ENCODE peak calls at places on chromosomes 6 and 20, in ten cellular contexts. One of them, this sample, is unnamed.

GRCh38 chr6:81572020-81572419 is 180.5 kb downstream of the TENT5A start:
- DNase-seq in testis: no peak
- DNase-seq in right lobe of liver: no peak
- DNase-seq in naive thymus-derived CD4-positive, alpha-beta T cell: no peak
- DNase-seq in thoracic aorta: no peak
- DNase-seq in Panc1: no peak
- DNase-seq in GM23338: no peak
- DNase-seq in tibial artery: no peak
- DNase-seq in SK-N-SH: no peak
- DNase-seq in A549: no peak
- DNase-seq in this sample: no peak

GRCh38 chr6:148179786-148180185 is 162.9 kb upstream of the SASH1 start:
- DNase-seq in testis: peak; percentile 33
- DNase-seq in right lobe of liver: no peak
- DNase-seq in naive thymus-derived CD4-positive, alpha-beta T cell: no peak
- DNase-seq in thoracic aorta: no peak
- DNase-seq in Panc1: no peak
- DNase-seq in GM23338: peak; percentile 64
- DNase-seq in tibial artery: no peak
- DNase-seq in SK-N-SH: no peak
- DNase-seq in A549: peak; percentile 44
- DNase-seq in this sample: peak; percentile 70

GRCh38 chr20:3685341-3685740 is 3.5 kb upstream of the ADAM33 start:
- DNase-seq in testis: no peak
- DNase-seq in right lobe of liver: no peak
- DNase-seq in naive thymus-derived CD4-positive, alpha-beta T cell: no peak
- DNase-seq in thoracic aorta: no peak
- DNase-seq in Panc1: no peak
- DNase-seq in GM23338: no peak
- DNase-seq in tibial artery: no peak
- DNase-seq in SK-N-SH: no peak
- DNase-seq in A549: no peak
- DNase-seq in this sample: no peak

GRCh38 chr6:89745096-89745495 is 74.5 kb downstream of the MDN1 start:
- DNase-seq in testis: no peak
- DNase-seq in right lobe of liver: no peak
- DNase-seq in naive thymus-derived CD4-positive, alpha-beta T cell: no peak
- DNase-seq in thoracic aorta: no peak
- DNase-seq in Panc1: no peak
- DNase-seq in GM23338: no peak
- DNase-seq in tibial artery: no peak
- DNase-seq in SK-N-SH: no peak
- DNase-seq in A549: no peak
- DNase-seq in this sample: no peak

GRCh38 chr6:134081506-134081905 is 29.1 kb upstream of the SLC2A12 start:
- DNase-seq in testis: no peak
- DNase-seq in right lobe of liver: no peak
- DNase-seq in naive thymus-derived CD4-positive, alpha-beta T cell: no peak
- DNase-seq in thoracic aorta: no peak
- DNase-seq in Panc1: no peak
- DNase-seq in GM23338: no peak
- DNase-seq in tibial artery: no peak
- DNase-seq in SK-N-SH: no peak
- DNase-seq in A549: no peak
- DNase-seq in this sample: no peak

GRCh38 chr20:63578224-63579016 is 4.4 kb upstream of the HELZ2 start:
- DNase-seq in testis: no peak
- DNase-seq in right lobe of liver: no peak
- DNase-seq in naive thymus-derived CD4-positive, alpha-beta T cell: no peak
- DNase-seq in thoracic aorta: no peak
- DNase-seq in Panc1: no peak
- DNase-seq in GM23338: no peak
- DNase-seq in tibial artery: no peak
- DNase-seq in SK-N-SH: no peak
- DNase-seq in A549: no peak
- DNase-seq in this sample: no peak

GRCh38 chr6:722077-722524 is 29.2 kb upstream of the EXOC2 start:
- DNase-seq in testis: peak; percentile 87
- DNase-seq in right lobe of liver: peak; percentile 73
- DNase-seq in naive thymus-derived CD4-positive, alpha-beta T cell: peak; percentile 68
- DNase-seq in thoracic aorta: peak; percentile 12
- DNase-seq in Panc1: peak; percentile 50
- DNase-seq in GM23338: peak; percentile 95
- DNase-seq in tibial artery: peak; percentile 79
- DNase-seq in SK-N-SH: peak; percentile 71
- DNase-seq in A549: peak; percentile 79
- DNase-seq in this sample: peak; percentile 50

GRCh38 chr6:137821486-137821885 is 45.6 kb upstream of the TNFAIP3 start:
- DNase-seq in testis: no peak
- DNase-seq in right lobe of liver: no peak
- DNase-seq in naive thymus-derived CD4-positive, alpha-beta T cell: no peak
- DNase-seq in thoracic aorta: no peak
- DNase-seq in Panc1: no peak
- DNase-seq in GM23338: no peak
- DNase-seq in tibial artery: no peak
- DNase-seq in SK-N-SH: no peak
- DNase-seq in A549: no peak
- DNase-seq in this sample: no peak

GRCh38 chr6:11851405-11851804 is 72.8 kb upstream of the ADTRP start:
- DNase-seq in testis: no peak
- DNase-seq in right lobe of liver: no peak
- DNase-seq in naive thymus-derived CD4-positive, alpha-beta T cell: no peak
- DNase-seq in thoracic aorta: no peak
- DNase-seq in Panc1: no peak
- DNase-seq in GM23338: no peak
- DNase-seq in tibial artery: no peak
- DNase-seq in SK-N-SH: no peak
- DNase-seq in A549: peak; percentile 38
- DNase-seq in this sample: no peak

GRCh38 chr6:40044196-40044595 is 109.9 kb upstream of the MOCS1 start:
- DNase-seq in testis: no peak
- DNase-seq in right lobe of liver: no peak
- DNase-seq in naive thymus-derived CD4-positive, alpha-beta T cell: no peak
- DNase-seq in thoracic aorta: no peak
- DNase-seq in Panc1: no peak
- DNase-seq in GM23338: no peak
- DNase-seq in tibial artery: no peak
- DNase-seq in SK-N-SH: no peak
- DNase-seq in A549: no peak
- DNase-seq in this sample: no peak

GRCh38 chr6:72955666-72956065 is 269.6 kb downstream of the KHDC1L start:
- DNase-seq in testis: no peak
- DNase-seq in right lobe of liver: no peak
- DNase-seq in naive thymus-derived CD4-positive, alpha-beta T cell: no peak
- DNase-seq in thoracic aorta: no peak
- DNase-seq in Panc1: no peak
- DNase-seq in GM23338: no peak
- DNase-seq in tibial artery: no peak
- DNase-seq in SK-N-SH: no peak
- DNase-seq in A549: no peak
- DNase-seq in this sample: no peak

GRCh38 chr6:168105813-168106660 is 27.0 kb upstream of the FRMD1 start:
- DNase-seq in testis: no peak
- DNase-seq in right lobe of liver: peak; percentile 7
- DNase-seq in naive thymus-derived CD4-positive, alpha-beta T cell: no peak
- DNase-seq in thoracic aorta: no peak
- DNase-seq in Panc1: no peak
- DNase-seq in GM23338: no peak
- DNase-seq in tibial artery: no peak
- DNase-seq in SK-N-SH: peak; percentile 46
- DNase-seq in A549: no peak
- DNase-seq in this sample: no peak

GRCh38 chr6:57173056-57173885 is 1.1 kb downstream of the BAG2 start:
- DNase-seq in testis: peak; percentile 52
- DNase-seq in right lobe of liver: peak; percentile 33
- DNase-seq in naive thymus-derived CD4-positive, alpha-beta T cell: peak; percentile 31
- DNase-seq in thoracic aorta: no peak
- DNase-seq in Panc1: peak; percentile 30
- DNase-seq in GM23338: peak; percentile 51
- DNase-seq in tibial artery: no peak
- DNase-seq in SK-N-SH: peak; percentile 36
- DNase-seq in A549: no peak
- DNase-seq in this sample: peak; percentile 18

GRCh38 chr6:166461821-166462460 is 79.2 kb upstream of the MPC1 start:
- DNase-seq in testis: no peak
- DNase-seq in right lobe of liver: no peak
- DNase-seq in naive thymus-derived CD4-positive, alpha-beta T cell: no peak
- DNase-seq in thoracic aorta: no peak
- DNase-seq in Panc1: no peak
- DNase-seq in GM23338: no peak
- DNase-seq in tibial artery: no peak
- DNase-seq in SK-N-SH: no peak
- DNase-seq in A549: no peak
- DNase-seq in this sample: no peak

GRCh38 chr20:58697867-58698703 is 5.5 kb downstream of the NPEPL1 start:
- DNase-seq in testis: no peak
- DNase-seq in right lobe of liver: no peak
- DNase-seq in naive thymus-derived CD4-positive, alpha-beta T cell: no peak
- DNase-seq in thoracic aorta: no peak
- DNase-seq in Panc1: no peak
- DNase-seq in GM23338: no peak
- DNase-seq in tibial artery: peak; percentile 61
- DNase-seq in SK-N-SH: no peak
- DNase-seq in A549: no peak
- DNase-seq in this sample: no peak

GRCh38 chr6:71288228-71289038 is at the start of gene OGFRL1:
- DNase-seq in testis: peak; percentile 74
- DNase-seq in right lobe of liver: peak; percentile 84
- DNase-seq in naive thymus-derived CD4-positive, alpha-beta T cell: peak; percentile 71
- DNase-seq in thoracic aorta: peak; percentile 25
- DNase-seq in Panc1: peak; percentile 25
- DNase-seq in GM23338: peak; percentile 72
- DNase-seq in tibial artery: peak; percentile 87
- DNase-seq in SK-N-SH: peak; percentile 96
- DNase-seq in A549: peak; percentile 57
- DNase-seq in this sample: peak; percentile 93

GRCh38 chr6:142218441-142218840 is 71.4 kb downstream of the VTA1 start:
- DNase-seq in testis: no peak
- DNase-seq in right lobe of liver: no peak
- DNase-seq in naive thymus-derived CD4-positive, alpha-beta T cell: no peak
- DNase-seq in thoracic aorta: no peak
- DNase-seq in Panc1: no peak
- DNase-seq in GM23338: no peak
- DNase-seq in tibial artery: no peak
- DNase-seq in SK-N-SH: no peak
- DNase-seq in A549: no peak
- DNase-seq in this sample: no peak

GRCh38 chr20:24724982-24725533 is 224.0 kb upstream of the CST7 start:
- DNase-seq in testis: no peak
- DNase-seq in right lobe of liver: no peak
- DNase-seq in naive thymus-derived CD4-positive, alpha-beta T cell: no peak
- DNase-seq in thoracic aorta: no peak
- DNase-seq in Panc1: no peak
- DNase-seq in GM23338: no peak
- DNase-seq in tibial artery: no peak
- DNase-seq in SK-N-SH: no peak
- DNase-seq in A549: no peak
- DNase-seq in this sample: no peak

GRCh38 chr6:157978021-157978783 is 3.5 kb upstream of the SYNJ2 start:
- DNase-seq in testis: no peak
- DNase-seq in right lobe of liver: no peak
- DNase-seq in naive thymus-derived CD4-positive, alpha-beta T cell: no peak
- DNase-seq in thoracic aorta: no peak
- DNase-seq in Panc1: no peak
- DNase-seq in GM23338: no peak
- DNase-seq in tibial artery: peak; percentile 55
- DNase-seq in SK-N-SH: no peak
- DNase-seq in A549: no peak
- DNase-seq in this sample: no peak

DNA sequence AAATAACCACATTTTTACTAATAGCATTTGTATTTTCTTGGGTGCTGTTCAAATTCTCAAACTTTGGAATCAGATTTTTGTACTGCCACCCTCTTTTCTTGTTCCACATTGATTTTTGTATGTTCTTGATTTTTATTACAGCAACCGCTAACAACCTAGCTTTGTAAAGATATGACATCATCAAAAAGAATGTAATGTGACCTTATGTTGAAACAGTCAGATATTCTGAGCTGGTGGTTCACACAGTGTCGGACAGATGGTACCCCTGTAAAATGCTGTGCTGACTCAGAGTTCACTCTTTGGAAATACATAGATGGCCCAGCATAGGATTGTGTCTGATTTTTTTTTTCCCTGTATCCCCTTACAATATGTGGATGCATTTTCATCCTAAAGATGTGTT is 118.9 kb downstream of the QKI start:
- DNase-seq in testis: no peak
- DNase-seq in right lobe of liver: no peak
- DNase-seq in naive thymus-derived CD4-positive, alpha-beta T cell: no peak
- DNase-seq in thoracic aorta: no peak
- DNase-seq in Panc1: no peak
- DNase-seq in GM23338: no peak
- DNase-seq in tibial artery: no peak
- DNase-seq in SK-N-SH: no peak
- DNase-seq in A549: peak; percentile 68
- DNase-seq in this sample: peak; percentile 72
- H3K4me1 ChIP-seq in testis: peaks cover 46% of the 10 kb centered on the region
- H3K4me1 ChIP-seq in right lobe of liver: peaks cover 3% of the 10 kb centered on the region
- H3K4me1 ChIP-seq in naive thymus-derived CD4-positive, alpha-beta T cell: peaks cover 2% of the 10 kb centered on the region
- H3K4me1 ChIP-seq in thoracic aorta: peaks cover 66% of the 10 kb centered on the region
- H3K4me1 ChIP-seq in Panc1: peaks cover 39% of the 10 kb centered on the region
- H3K4me1 ChIP-seq in GM23338: peaks cover 41% of the 10 kb centered on the region
- H3K4me1 ChIP-seq in tibial artery: peaks cover 23% of the 10 kb centered on the region
- H3K4me1 ChIP-seq in SK-N-SH: peaks cover 6% of the 10 kb centered on the region
- H3K4me1 ChIP-seq in A549: peaks cover 75% of the 10 kb centered on the region
- H3K4me1 ChIP-seq in this sample: peaks cover 56% of the 10 kb centered on the region

GRCh38 chr6:139593081-139593480 is 218.6 kb upstream of the CITED2 start:
- DNase-seq in testis: no peak
- DNase-seq in right lobe of liver: no peak
- DNase-seq in naive thymus-derived CD4-positive, alpha-beta T cell: no peak
- DNase-seq in thoracic aorta: no peak
- DNase-seq in Panc1: no peak
- DNase-seq in GM23338: no peak
- DNase-seq in tibial artery: no peak
- DNase-seq in SK-N-SH: no peak
- DNase-seq in A549: no peak
- DNase-seq in this sample: no peak
- H3K27ac ChIP-seq in testis: no peak overlapping the region
- H3K27ac ChIP-seq in right lobe of liver: no peak overlapping the region
- H3K27ac ChIP-seq in naive thymus-derived CD4-positive, alpha-beta T cell: no peak overlapping the region
- H3K27ac ChIP-seq in thoracic aorta: peak overlapping the region; percentile 60
- H3K27ac ChIP-seq in Panc1: peak overlapping the region; percentile 93
- H3K27ac ChIP-seq in GM23338: no peak overlapping the region
- H3K27ac ChIP-seq in tibial artery: peak overlapping the region; percentile 66
- H3K27ac ChIP-seq in SK-N-SH: no peak overlapping the region
- H3K27ac ChIP-seq in A549: no peak overlapping the region
- H3K27ac ChIP-seq in this sample: no peak overlapping the region

GRCh38 chr20:45470939-45471338 is 1.4 kb downstream of the WFDC2 start:
- DNase-seq in testis: peak; percentile 21
- DNase-seq in right lobe of liver: no peak
- DNase-seq in naive thymus-derived CD4-positive, alpha-beta T cell: no peak
- DNase-seq in thoracic aorta: no peak
- DNase-seq in Panc1: no peak
- DNase-seq in GM23338: peak; percentile 44
- DNase-seq in tibial artery: no peak
- DNase-seq in SK-N-SH: no peak
- DNase-seq in A549: no peak
- DNase-seq in this sample: no peak
- H3K4me3 ChIP-seq in testis: peak overlapping the region; percentile 46
- H3K4me3 ChIP-seq in right lobe of liver: peak overlapping the region; percentile 4
- H3K4me3 ChIP-seq in naive thymus-derived CD4-positive, alpha-beta T cell: no peak overlapping the region
- H3K4me3 ChIP-seq in thoracic aorta: peak overlapping the region; percentile 70
- H3K4me3 ChIP-seq in Panc1: peak overlapping the region; percentile 42
- H3K4me3 ChIP-seq in GM23338: peak overlapping the region; percentile 85
- H3K4me3 ChIP-seq in tibial artery: peak overlapping the region; percentile 63
- H3K4me3 ChIP-seq in SK-N-SH: peak overlapping the region; percentile 46
- H3K4me3 ChIP-seq in A549: peak overlapping the region; percentile 39
- H3K4me3 ChIP-seq in this sample: peak overlapping the region; percentile 63

GRCh38 chr20:2300002-2300401 is 4.2 kb downstream of the TGM3 start:
- DNase-seq in testis: no peak
- DNase-seq in right lobe of liver: no peak
- DNase-seq in naive thymus-derived CD4-positive, alpha-beta T cell: no peak
- DNase-seq in thoracic aorta: no peak
- DNase-seq in Panc1: no peak
- DNase-seq in GM23338: no peak
- DNase-seq in tibial artery: no peak
- DNase-seq in SK-N-SH: no peak
- DNase-seq in A549: no peak
- DNase-seq in this sample: no peak
- H3K4me1 ChIP-seq in testis: no peaks in the 10 kb centered on the region
- H3K4me1 ChIP-seq in right lobe of liver: peaks cover 4% of the 10 kb centered on the region
- H3K4me1 ChIP-seq in naive thymus-derived CD4-positive, alpha-beta T cell: no peaks in the 10 kb centered on the region
- H3K4me1 ChIP-seq in thoracic aorta: no peaks in the 10 kb centered on the region
- H3K4me1 ChIP-seq in Panc1: no peaks in the 10 kb centered on the region
- H3K4me1 ChIP-seq in GM23338: peaks cover 10% of the 10 kb centered on the region
- H3K4me1 ChIP-seq in tibial artery: no peaks in the 10 kb centered on the region
- H3K4me1 ChIP-seq in SK-N-SH: no peaks in the 10 kb centered on the region
- H3K4me1 ChIP-seq in A549: peaks cover 49% of the 10 kb centered on the region
- H3K4me1 ChIP-seq in this sample: no peaks in the 10 kb centered on the region

This sample was measured in SJCRH30.